ENCODE peak calls at places on chromosomes 4 and X, in five cellular contexts. One of them, this sample, is unnamed.
A peak's percentile ranks its signal among the peaks of the same experiment; 100 is the strongest.

GRCh38 chr4:48554606-48555005 is 64.6 kb downstream of the ZAR1 start:
- DNase-seq in K562: no peak
- DNase-seq in suprapubic skin: no peak
- DNase-seq in sigmoid colon: no peak
- DNase-seq in tibial nerve: no peak
- DNase-seq in this sample: no peak

GRCh38 chr4:2462218-2462991 is 6.5 kb upstream of the RNF4 start:
- DNase-seq in K562: peak; percentile 80
- DNase-seq in suprapubic skin: no peak
- DNase-seq in sigmoid colon: peak; percentile 85
- DNase-seq in tibial nerve: peak; percentile 10
- DNase-seq in this sample: peak; percentile 65

GRCh38 chr4:23232987-23233386 is 540.2 kb downstream of the GBA3 start:
- DNase-seq in K562: no peak
- DNase-seq in suprapubic skin: no peak
- DNase-seq in sigmoid colon: no peak
- DNase-seq in tibial nerve: no peak
- DNase-seq in this sample: no peak

GRCh38 chrX:39296472-39296871 is 495.2 kb downstream of the MID1IP1 start:
- DNase-seq in K562: no peak
- DNase-seq in suprapubic skin: no peak
- DNase-seq in sigmoid colon: no peak
- DNase-seq in tibial nerve: no peak
- DNase-seq in this sample: no peak

GRCh38 chrX:29787666-29788065 is 427.7 kb upstream of the MAGEB2 start:
- DNase-seq in K562: no peak
- DNase-seq in suprapubic skin: no peak
- DNase-seq in sigmoid colon: no peak
- DNase-seq in tibial nerve: no peak
- DNase-seq in this sample: no peak

GRCh38 chr4:42320822-42321388 is 76.4 kb upstream of the SHISA3 start:
- DNase-seq in K562: no peak
- DNase-seq in suprapubic skin: no peak
- DNase-seq in sigmoid colon: no peak
- DNase-seq in tibial nerve: no peak
- DNase-seq in this sample: no peak

GRCh38 chr4:108172780-108173598 is 4.3 kb upstream of the LEF1 start:
- DNase-seq in K562: peak; percentile 85
- DNase-seq in suprapubic skin: no peak
- DNase-seq in sigmoid colon: no peak
- DNase-seq in tibial nerve: peak; percentile 20
- DNase-seq in this sample: peak; percentile 23

GRCh38 chr4:36039031-36039430 is 205.3 kb downstream of the ARAP2 start:
- DNase-seq in K562: no peak
- DNase-seq in suprapubic skin: no peak
- DNase-seq in sigmoid colon: no peak
- DNase-seq in tibial nerve: no peak
- DNase-seq in this sample: no peak

GRCh38 chr4:6819295-6819694 is 36.8 kb downstream of the KIAA0232 start:
- DNase-seq in K562: no peak
- DNase-seq in suprapubic skin: no peak
- DNase-seq in sigmoid colon: no peak
- DNase-seq in tibial nerve: no peak
- DNase-seq in this sample: no peak

GRCh38 chr4:146059865-146060264 is 115.7 kb upstream of the LSM6 start:
- DNase-seq in K562: no peak
- DNase-seq in suprapubic skin: no peak
- DNase-seq in sigmoid colon: no peak
- DNase-seq in tibial nerve: no peak
- DNase-seq in this sample: no peak

GRCh38 chrX:104084534-104085277 is 8.7 kb upstream of the TMSB15C start:
- DNase-seq in K562: no peak
- DNase-seq in suprapubic skin: no peak
- DNase-seq in sigmoid colon: no peak
- DNase-seq in tibial nerve: no peak
- DNase-seq in this sample: no peak

GRCh38 chr4:128830906-128831525 is 21.5 kb downstream of the JADE1 start:
- DNase-seq in K562: no peak
- DNase-seq in suprapubic skin: no peak
- DNase-seq in sigmoid colon: no peak
- DNase-seq in tibial nerve: no peak
- DNase-seq in this sample: no peak

GRCh38 chr4:128544277-128544676 is 256.7 kb upstream of the PGRMC2 start:
- DNase-seq in K562: no peak
- DNase-seq in suprapubic skin: no peak
- DNase-seq in sigmoid colon: no peak
- DNase-seq in tibial nerve: no peak
- DNase-seq in this sample: no peak

GRCh38 chr4:3835527-3836040 is 69.4 kb downstream of the ADRA2C start:
- DNase-seq in K562: no peak
- DNase-seq in suprapubic skin: no peak
- DNase-seq in sigmoid colon: no peak
- DNase-seq in tibial nerve: no peak
- DNase-seq in this sample: no peak

GRCh38 chr4:67873116-67873515 is 10.7 kb downstream of the TMPRSS11D start:
- DNase-seq in K562: no peak
- DNase-seq in suprapubic skin: no peak
- DNase-seq in sigmoid colon: no peak
- DNase-seq in tibial nerve: no peak
- DNase-seq in this sample: no peak

GRCh38 chr4:7255488-7255881 is 63.1 kb downstream of the SORCS2 start:
- DNase-seq in K562: no peak
- DNase-seq in suprapubic skin: no peak
- DNase-seq in sigmoid colon: no peak
- DNase-seq in tibial nerve: no peak
- DNase-seq in this sample: no peak

GRCh38 chrX:70508296-70508911 is 63.8 kb downstream of the DLG3 start:
- DNase-seq in K562: no peak
- DNase-seq in suprapubic skin: no peak
- DNase-seq in sigmoid colon: no peak
- DNase-seq in tibial nerve: no peak
- DNase-seq in this sample: no peak

GRCh38 chrX:41275661-41276609 is 58.0 kb upstream of the DDX3X start:
- DNase-seq in K562: peak; percentile 52
- DNase-seq in suprapubic skin: peak; percentile 71
- DNase-seq in sigmoid colon: peak; percentile 86
- DNase-seq in tibial nerve: peak; percentile 22
- DNase-seq in this sample: peak; percentile 76

GRCh38 chrX:55335296-55335695 is 70.6 kb upstream of the PAGE3 start:
- DNase-seq in K562: no peak
- DNase-seq in suprapubic skin: no peak
- DNase-seq in sigmoid colon: no peak
- DNase-seq in tibial nerve: no peak
- DNase-seq in this sample: no peak

GRCh38 chr4:147799986-147800555 is 68.2 kb downstream of the ARHGAP10 start:
- DNase-seq in K562: no peak
- DNase-seq in suprapubic skin: no peak
- DNase-seq in sigmoid colon: no peak
- DNase-seq in tibial nerve: no peak
- DNase-seq in this sample: no peak

GRCh38 chrX:119238557-119238956 is 2.5 kb downstream of the PGRMC1 start:
- DNase-seq in K562: peak; percentile 5
- DNase-seq in suprapubic skin: no peak
- DNase-seq in sigmoid colon: no peak
- DNase-seq in tibial nerve: no peak
- DNase-seq in this sample: no peak

GRCh38 chr4:106628616-106629606 is 260.3 kb upstream of the GIMD1 start:
- DNase-seq in K562: no peak
- DNase-seq in suprapubic skin: no peak
- DNase-seq in sigmoid colon: no peak
- DNase-seq in tibial nerve: no peak
- DNase-seq in this sample: no peak

GRCh38 chrX:7318246-7318645 is 170.3 kb upstream of the PUDP start:
- DNase-seq in K562: no peak
- DNase-seq in suprapubic skin: no peak
- DNase-seq in sigmoid colon: no peak
- DNase-seq in tibial nerve: no peak
- DNase-seq in this sample: no peak
- H3K27ac ChIP-seq in K562: no peak overlapping the region
- H3K27ac ChIP-seq in suprapubic skin: no peak overlapping the region
- H3K27ac ChIP-seq in sigmoid colon: no peak overlapping the region
- H3K27ac ChIP-seq in tibial nerve: no peak overlapping the region
- H3K27ac ChIP-seq in this sample: no peak overlapping the region

GRCh38 chr4:176319704-176320339 is at the start of gene SPCS3:
- DNase-seq in K562: peak; percentile 96
- DNase-seq in suprapubic skin: peak; percentile 96
- DNase-seq in sigmoid colon: peak; percentile 98
- DNase-seq in tibial nerve: peak; percentile 95
- DNase-seq in this sample: peak; percentile 96
- TF ChIP-seq EP300 in K562: no peak
- TF ChIP-seq EP300 in suprapubic skin: no peak
- TF ChIP-seq EP300 in sigmoid colon: no peak
- TF ChIP-seq EP300 in tibial nerve: no peak
- TF ChIP-seq EP300 in this sample: no peak

GRCh38 chr4:84569009-84569408 is 13.9 kb upstream of the CDS1 start:
- DNase-seq in K562: no peak
- DNase-seq in suprapubic skin: no peak
- DNase-seq in sigmoid colon: no peak
- DNase-seq in tibial nerve: no peak
- DNase-seq in this sample: no peak

GRCh38 chr4:84563002-84563401 is 19.9 kb upstream of the CDS1 start:
- DNase-seq in K562: no peak
- DNase-seq in suprapubic skin: no peak
- DNase-seq in sigmoid colon: no peak
- DNase-seq in tibial nerve: no peak
- DNase-seq in this sample: no peak

GRCh38 chr4:84568496-84568895 is 14.4 kb upstream of the CDS1 start:
- DNase-seq in K562: no peak
- DNase-seq in suprapubic skin: no peak
- DNase-seq in sigmoid colon: no peak
- DNase-seq in tibial nerve: no peak
- DNase-seq in this sample: no peak

GRCh38 chr4:84562156-84562555 is 20.8 kb upstream of the CDS1 start:
- DNase-seq in K562: no peak
- DNase-seq in suprapubic skin: no peak
- DNase-seq in sigmoid colon: no peak
- DNase-seq in tibial nerve: no peak
- DNase-seq in this sample: no peak

DNA sequence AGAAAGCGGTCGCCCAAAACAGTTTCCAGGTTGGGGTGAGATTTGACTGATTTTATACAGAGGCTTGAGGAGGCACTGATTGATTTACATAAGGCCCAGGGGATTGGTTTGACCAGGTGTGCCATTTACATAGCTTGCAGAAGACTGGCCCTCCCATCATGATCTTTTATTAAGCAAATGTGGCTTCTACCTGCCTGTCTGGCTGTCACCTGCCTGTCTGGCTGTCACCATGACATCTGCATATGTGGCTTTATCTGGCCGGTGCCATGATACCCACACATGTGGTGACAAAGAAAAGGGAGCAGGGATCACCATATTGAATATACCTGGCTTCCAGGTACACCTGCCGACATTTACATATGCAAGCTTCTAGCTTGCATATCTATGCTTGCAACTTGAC is 17.0 kb upstream of the CDS1 start:
- DNase-seq in K562: no peak
- DNase-seq in suprapubic skin: no peak
- DNase-seq in sigmoid colon: no peak
- DNase-seq in tibial nerve: no peak
- DNase-seq in this sample: no peak
- H3K27ac ChIP-seq in K562: no peak overlapping the region
- H3K27ac ChIP-seq in suprapubic skin: no peak overlapping the region
- H3K27ac ChIP-seq in sigmoid colon: no peak overlapping the region
- H3K27ac ChIP-seq in tibial nerve: no peak overlapping the region
- H3K27ac ChIP-seq in this sample: no peak overlapping the region

GRCh38 chr4:73541251-73541650 is 59.7 kb downstream of the AFM start:
- DNase-seq in K562: no peak
- DNase-seq in suprapubic skin: no peak
- DNase-seq in sigmoid colon: no peak
- DNase-seq in tibial nerve: no peak
- DNase-seq in this sample: no peak

GRCh38 chr4:73539386-73539785 is 57.8 kb downstream of the AFM start:
- DNase-seq in K562: no peak
- DNase-seq in suprapubic skin: no peak
- DNase-seq in sigmoid colon: no peak
- DNase-seq in tibial nerve: no peak
- DNase-seq in this sample: no peak

GRCh38 chr4:73544620-73545019 is 63.1 kb downstream of the AFM start:
- DNase-seq in K562: no peak
- DNase-seq in suprapubic skin: no peak
- DNase-seq in sigmoid colon: no peak
- DNase-seq in tibial nerve: no peak
- DNase-seq in this sample: no peak
- TF ChIP-seq EP300 in K562: no peak
- TF ChIP-seq EP300 in suprapubic skin: no peak
- TF ChIP-seq EP300 in sigmoid colon: no peak
- TF ChIP-seq EP300 in tibial nerve: no peak
- TF ChIP-seq EP300 in this sample: no peak

GRCh38 chr4:82892467-82892802 is 1.5 kb upstream of the SEC31A start:
- DNase-seq in K562: no peak
- DNase-seq in suprapubic skin: no peak
- DNase-seq in sigmoid colon: no peak
- DNase-seq in tibial nerve: no peak
- DNase-seq in this sample: no peak
- H3K27ac ChIP-seq in K562: peak overlapping the region; percentile 97
- H3K27ac ChIP-seq in suprapubic skin: no peak overlapping the region
- H3K27ac ChIP-seq in sigmoid colon: no peak overlapping the region
- H3K27ac ChIP-seq in tibial nerve: no peak overlapping the region
- H3K27ac ChIP-seq in this sample: no peak overlapping the region

DNA sequence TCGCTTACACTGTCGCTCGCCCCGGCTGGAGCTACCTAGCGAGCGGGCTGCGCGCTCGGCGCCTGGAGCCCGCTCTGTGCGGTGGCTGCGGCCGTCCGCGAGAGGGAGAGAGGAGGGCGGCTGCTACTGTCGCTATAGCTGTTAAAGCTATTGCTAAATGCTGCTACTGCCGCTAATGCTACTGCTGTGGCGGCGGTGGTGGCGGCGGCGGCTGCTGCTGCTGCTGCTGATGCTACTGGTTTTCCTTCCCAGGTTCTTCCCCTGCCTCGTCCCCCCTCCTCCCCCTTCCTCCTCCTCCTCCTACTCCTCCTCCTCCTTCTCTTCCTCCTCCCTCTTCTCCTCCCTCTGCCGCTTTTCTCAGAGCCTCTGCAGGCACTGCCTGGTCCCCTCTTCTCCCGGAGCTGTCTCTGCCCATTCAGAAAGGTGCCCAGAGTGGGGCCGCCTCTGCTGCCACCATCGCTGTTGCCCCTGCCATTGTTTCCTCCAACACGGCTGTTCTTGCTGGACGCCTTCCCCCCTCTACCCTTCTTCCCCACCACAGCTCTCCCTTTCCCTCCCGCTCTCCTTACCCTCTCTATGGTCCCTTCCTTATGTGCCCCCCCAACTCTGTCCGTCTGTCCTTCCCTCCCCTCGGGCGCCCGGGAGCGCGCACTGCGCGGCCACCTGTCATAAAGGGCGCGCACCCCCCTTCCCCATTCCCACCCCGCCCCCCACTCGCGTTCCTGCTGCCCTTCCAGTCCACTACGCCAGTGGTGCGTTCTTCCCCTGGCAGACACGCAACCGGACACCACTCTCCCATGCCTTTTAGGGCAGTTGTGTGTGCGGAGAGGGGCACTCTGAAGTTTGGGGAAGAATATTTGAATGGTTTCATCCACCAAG is at the start of gene NEXMIF:
- DNase-seq in K562: no peak
- DNase-seq in suprapubic skin: no peak
- DNase-seq in sigmoid colon: peak; percentile 65
- DNase-seq in tibial nerve: no peak
- DNase-seq in this sample: peak; percentile 24
- TF ChIP-seq EP300 in K562: no peak
- TF ChIP-seq EP300 in suprapubic skin: no peak
- TF ChIP-seq EP300 in sigmoid colon: no peak
- TF ChIP-seq EP300 in tibial nerve: no peak
- TF ChIP-seq EP300 in this sample: no peak

GRCh38 chrX:143363419-143363818 is 153.9 kb downstream of the SPANXN3 start:
- DNase-seq in K562: no peak
- DNase-seq in suprapubic skin: no peak
- DNase-seq in sigmoid colon: no peak
- DNase-seq in tibial nerve: no peak
- DNase-seq in this sample: no peak
- H3K27ac ChIP-seq in K562: no peak overlapping the region
- H3K27ac ChIP-seq in suprapubic skin: no peak overlapping the region
- H3K27ac ChIP-seq in sigmoid colon: no peak overlapping the region
- H3K27ac ChIP-seq in tibial nerve: no peak overlapping the region
- H3K27ac ChIP-seq in this sample: no peak overlapping the region

This sample was measured in ovary.